ENCODE peak calls at places on chromosomes 16 and 17, in four cellular contexts. One of them, this sample, is unnamed.

GRCh38 chr16:24721830-24722238 is 7.6 kb upstream of the TNRC6A start:
- DNase-seq in breast epithelium: no peak
- DNase-seq in SK-N-SH: no peak
- DNase-seq in prostate gland: no peak
- DNase-seq in this sample: no peak

GRCh38 chr16:89409161-89409711 is 81.1 kb downstream of the ANKRD11 start:
- DNase-seq in SK-N-SH: no peak
- DNase-seq in prostate gland: no peak
- DNase-seq in breast epithelium: no peak
- DNase-seq in this sample: peak

GRCh38 chr16:2816751-2817495 is at the start of gene PRSS21:
- DNase-seq in breast epithelium: peak
- DNase-seq in SK-N-SH: no peak
- DNase-seq in prostate gland: no peak
- DNase-seq in this sample: no peak

GRCh38 chr16:3242709-3243108 is 7.8 kb upstream of the ZNF200 start:
- DNase-seq in prostate gland: no peak
- DNase-seq in SK-N-SH: no peak
- DNase-seq in breast epithelium: no peak
- DNase-seq in this sample: no peak

GRCh38 chr17:223723-224471 is 42.4 kb upstream of the DOC2B start:
- DNase-seq in SK-N-SH: no peak
- DNase-seq in breast epithelium: no peak
- DNase-seq in prostate gland: no peak
- DNase-seq in this sample: no peak

GRCh38 chr16:56360117-56361008 is 65.0 kb downstream of the AMFR start:
- DNase-seq in prostate gland: no peak
- DNase-seq in breast epithelium: no peak
- DNase-seq in SK-N-SH: peak
- DNase-seq in this sample: no peak

GRCh38 chr16:3004319-3004718 is 8.4 kb upstream of the CLDN9 start:
- DNase-seq in SK-N-SH: no peak
- DNase-seq in prostate gland: no peak
- DNase-seq in breast epithelium: no peak
- DNase-seq in this sample: no peak

GRCh38 chr17:5485270-5486205 is at the start of gene DERL2:
- DNase-seq in SK-N-SH: no peak
- DNase-seq in prostate gland: peak
- DNase-seq in breast epithelium: no peak
- DNase-seq in this sample: no peak

GRCh38 chr16:73010150-73010676 is 37.7 kb downstream of the ZFHX3 start:
- DNase-seq in breast epithelium: no peak
- DNase-seq in SK-N-SH: peak
- DNase-seq in prostate gland: no peak
- DNase-seq in this sample: no peak

GRCh38 chr17:79298801-79299200 is 224.2 kb downstream of the ENGASE start:
- DNase-seq in prostate gland: no peak
- DNase-seq in SK-N-SH: no peak
- DNase-seq in breast epithelium: no peak
- DNase-seq in this sample: no peak

GRCh38 chr16:48172682-48173081 is 16.9 kb upstream of the ABCC12 start:
- DNase-seq in breast epithelium: no peak
- DNase-seq in prostate gland: no peak
- DNase-seq in SK-N-SH: no peak
- DNase-seq in this sample: no peak

GRCh38 chr17:67779098-67779672 is 46.1 kb upstream of the BPTF start:
- DNase-seq in prostate gland: peak
- DNase-seq in breast epithelium: peak
- DNase-seq in SK-N-SH: peak
- DNase-seq in this sample: no peak

GRCh38 chr16:86471896-86472295 is 38.4 kb upstream of the FOXF1 start:
- DNase-seq in breast epithelium: no peak
- DNase-seq in SK-N-SH: no peak
- DNase-seq in prostate gland: no peak
- DNase-seq in this sample: no peak

GRCh38 chr16:52812945-52813556 is 239.6 kb downstream of the CHD9NB start:
- DNase-seq in prostate gland: no peak
- DNase-seq in SK-N-SH: no peak
- DNase-seq in breast epithelium: no peak
- DNase-seq in this sample: no peak

GRCh38 chr16:88116121-88116900 is 165.1 kb downstream of the BANP start:
- DNase-seq in breast epithelium: no peak
- DNase-seq in SK-N-SH: no peak
- DNase-seq in prostate gland: no peak
- DNase-seq in this sample: no peak

GRCh38 chr16:68529931-68530667 is 9.0 kb upstream of the ZFP90 start:
- DNase-seq in breast epithelium: peak
- DNase-seq in SK-N-SH: peak
- DNase-seq in prostate gland: peak
- DNase-seq in this sample: peak

GRCh38 chr17:73800893-73801292 is 156.6 kb upstream of the SDK2 start:
- DNase-seq in prostate gland: no peak
- DNase-seq in SK-N-SH: no peak
- DNase-seq in breast epithelium: no peak
- DNase-seq in this sample: no peak

GRCh38 chr16:88017006-88017405 is 65.8 kb downstream of the BANP start:
- DNase-seq in prostate gland: peak
- DNase-seq in breast epithelium: peak
- DNase-seq in SK-N-SH: no peak
- DNase-seq in this sample: no peak

GRCh38 chr17:45368661-45369060 is 51.8 kb upstream of the MAP3K14 start:
- DNase-seq in prostate gland: no peak
- DNase-seq in SK-N-SH: no peak
- DNase-seq in breast epithelium: no peak
- DNase-seq in this sample: no peak

GRCh38 chr17:45374501-45374900 is 57.7 kb upstream of the MAP3K14 start:
- DNase-seq in SK-N-SH: no peak
- DNase-seq in prostate gland: no peak
- DNase-seq in breast epithelium: no peak
- DNase-seq in this sample: no peak

GRCh38 chr17:45371414-45372324 is 54.8 kb upstream of the MAP3K14 start:
- DNase-seq in SK-N-SH: peak
- DNase-seq in breast epithelium: peak
- DNase-seq in prostate gland: peak
- DNase-seq in this sample: no peak

GRCh38 chr17:45372325-45372869 is 55.6 kb upstream of the MAP3K14 start:
- DNase-seq in SK-N-SH: no peak
- DNase-seq in prostate gland: no peak
- DNase-seq in breast epithelium: peak
- DNase-seq in this sample: no peak

GRCh38 chr17:45370949-45371413 is 54.2 kb upstream of the MAP3K14 start:
- DNase-seq in prostate gland: no peak
- DNase-seq in breast epithelium: peak
- DNase-seq in SK-N-SH: no peak
- DNase-seq in this sample: no peak
- TF ChIP-seq CTCF in prostate gland: no peak
- TF ChIP-seq CTCF in breast epithelium: no peak
- TF ChIP-seq CTCF in SK-N-SH: peak
- TF ChIP-seq CTCF in this sample: no peak

GRCh38 chr16:66913081-66913480 is 5.6 kb downstream of the CDH16 start:
- DNase-seq in prostate gland: no peak
- DNase-seq in SK-N-SH: no peak
- DNase-seq in breast epithelium: no peak
- DNase-seq in this sample: no peak
- TF ChIP-seq CTCF in prostate gland: no peak
- TF ChIP-seq CTCF in SK-N-SH: no peak
- TF ChIP-seq CTCF in breast epithelium: no peak
- TF ChIP-seq CTCF in this sample: no peak

GRCh38 chr16:49466529-49466831 is 92.9 kb downstream of the C16orf78 start:
- DNase-seq in breast epithelium: no peak
- DNase-seq in SK-N-SH: no peak
- DNase-seq in prostate gland: no peak
- DNase-seq in this sample: no peak

GRCh38 chr16:49464093-49464492 is 90.5 kb downstream of the C16orf78 start:
- DNase-seq in breast epithelium: no peak
- DNase-seq in prostate gland: no peak
- DNase-seq in SK-N-SH: no peak
- DNase-seq in this sample: peak

GRCh38 chr16:49463529-49463928 is 89.9 kb downstream of the C16orf78 start:
- DNase-seq in prostate gland: no peak
- DNase-seq in breast epithelium: no peak
- DNase-seq in SK-N-SH: no peak
- DNase-seq in this sample: peak

GRCh38 chr16:49465661-49466528 is 92.3 kb downstream of the C16orf78 start:
- DNase-seq in SK-N-SH: no peak
- DNase-seq in breast epithelium: no peak
- DNase-seq in prostate gland: no peak
- DNase-seq in this sample: peak

GRCh38 chr16:49464877-49465504 is 91.4 kb downstream of the C16orf78 start:
- DNase-seq in breast epithelium: no peak
- DNase-seq in prostate gland: no peak
- DNase-seq in SK-N-SH: peak
- DNase-seq in this sample: peak
- TF ChIP-seq CTCF in breast epithelium: no peak
- TF ChIP-seq CTCF in prostate gland: peak
- TF ChIP-seq CTCF in SK-N-SH: peak
- TF ChIP-seq CTCF in this sample: no peak

GRCh38 chr17:61583242-61583641 is 7.8 kb downstream of the NACA2 start:
- DNase-seq in SK-N-SH: peak
- DNase-seq in prostate gland: no peak
- DNase-seq in breast epithelium: no peak
- DNase-seq in this sample: no peak
- TF ChIP-seq CTCF in SK-N-SH: peak
- TF ChIP-seq CTCF in prostate gland: peak
- TF ChIP-seq CTCF in breast epithelium: no peak
- TF ChIP-seq CTCF in this sample: no peak

GRCh38 chr17:54900457-54901229 is at the start of gene TOM1L1:
- DNase-seq in prostate gland: peak
- DNase-seq in SK-N-SH: peak
- DNase-seq in breast epithelium: peak
- DNase-seq in this sample: no peak
- TF ChIP-seq CTCF in prostate gland: no peak
- TF ChIP-seq CTCF in SK-N-SH: peak
- TF ChIP-seq CTCF in breast epithelium: peak
- TF ChIP-seq CTCF in this sample: no peak

DNA sequence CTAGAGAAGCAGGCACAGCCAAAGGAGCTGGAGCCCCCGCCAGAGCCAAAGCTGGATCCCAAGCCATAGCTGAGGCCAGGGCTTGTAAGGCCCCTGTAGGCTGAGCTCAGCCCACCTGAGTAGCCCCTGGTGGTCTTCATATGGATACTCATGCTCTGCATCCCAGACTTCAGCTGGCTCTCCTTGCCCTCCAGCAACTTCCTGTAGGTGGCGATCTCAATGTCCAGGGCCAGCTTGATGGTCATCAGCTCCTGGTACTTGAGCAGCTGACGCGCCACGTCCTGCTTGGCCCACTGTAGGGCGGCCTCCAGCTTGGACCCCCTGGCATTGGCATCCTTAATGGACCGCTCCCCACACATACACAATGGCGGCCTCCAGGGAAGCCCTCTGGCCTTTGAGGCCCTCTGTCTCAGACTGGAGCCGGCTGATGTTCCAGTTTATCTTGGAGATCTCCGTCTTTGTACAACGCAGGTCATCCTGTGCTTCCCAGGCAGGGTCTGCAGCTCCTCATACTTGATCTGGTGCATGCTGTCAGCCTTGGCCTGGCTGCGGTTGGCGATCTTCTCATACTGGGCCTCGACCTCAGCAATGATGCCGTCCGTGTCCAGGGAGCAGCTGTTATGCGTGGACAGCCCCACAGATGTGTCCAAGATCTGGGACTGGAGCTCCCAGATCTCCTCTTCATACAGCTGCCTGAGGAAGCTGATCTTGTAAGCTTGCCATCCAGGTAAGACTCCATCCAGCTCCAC is 28.9 kb downstream of the IKZF3 start:
- DNase-seq in SK-N-SH: no peak
- DNase-seq in breast epithelium: no peak
- DNase-seq in prostate gland: no peak
- DNase-seq in this sample: no peak
- TF ChIP-seq CTCF in SK-N-SH: no peak
- TF ChIP-seq CTCF in breast epithelium: no peak
- TF ChIP-seq CTCF in prostate gland: no peak
- TF ChIP-seq CTCF in this sample: no peak